ENCODE peak calls at places on chromosome 22, in ten cellular contexts. U is Caco-2, A is cardiac muscle cell, S is breast epithelium, O is lower lobe of right lung, M is GM23248, P is IMR-90, L is endodermal cell, N is psoas muscle, Y is NT2/D1. V is an unnamed sample. For H3K9me3, the result is how much of the 10 kb centered on the place peaks cover.

GRCh38 chr22:45600791-45601730 is 70.6 kb upstream of the ATXN10 start:
- DNase-seq in U (no peak), A (peak), S (no peak), O (peak), M (peak), P (peak), L (no peak), N (no peak), Y (no peak), V (no peak)

GRCh38 chr22:37765953-37766566 is 41.7 kb upstream of the GCAT start:
- DNase-seq in U (no peak), A (no peak), S (no peak), O (no peak), M (no peak), P (no peak), L (no peak), N (no peak), Y (no peak), V (no peak)

GRCh38 chr22:43528601-43529360 is 117.0 kb downstream of the MPPED1 start:
- DNase-seq in U (no peak), A (no peak), S (no peak), O (no peak), M (no peak), P (no peak), L (no peak), N (no peak), Y (no peak), V (no peak)

GRCh38 chr22:24772493-24773220 is 1.9 kb downstream of the PIWIL3 start:
- DNase-seq in U (peak), A (peak), S (no peak), O (no peak), M (peak), P (peak), L (peak), N (no peak), Y (peak), V (no peak)

GRCh38 chr22:23382796-23383195 is 197.3 kb downstream of the IGLL1 start:
- DNase-seq in U (no peak), A (no peak), S (no peak), O (no peak), M (no peak), P (no peak), L (no peak), N (no peak), Y (no peak), V (peak)

GRCh38 chr22:23613193-23613973 is 18.7 kb downstream of the DRICH1 start:
- DNase-seq in U (no peak), A (peak), S (no peak), O (no peak), M (peak), P (peak), L (no peak), N (no peak), Y (no peak), V (peak)

GRCh38 chr22:24069721-24070120 is 58.6 kb downstream of the CABIN1 start:
- DNase-seq in U (no peak), A (no peak), S (no peak), O (no peak), M (no peak), P (no peak), L (no peak), N (no peak), Y (no peak), V (peak)

GRCh38 chr22:22974795-22975580 is 87.4 kb downstream of the IGLL5 start:
- DNase-seq in U (no peak), A (no peak), S (no peak), O (no peak), M (no peak), P (no peak), L (no peak), N (no peak), Y (no peak), V (no peak)

GRCh38 chr22:36052505-36052941 is 23.9 kb upstream of the RBFOX2 start:
- DNase-seq in U (peak), A (no peak), S (no peak), O (no peak), M (peak), P (peak), L (peak), N (no peak), Y (no peak), V (no peak)

GRCh38 chr22:26674211-26675190 is 17.1 kb downstream of the MIAT start:
- DNase-seq in U (no peak), A (no peak), S (no peak), O (no peak), M (no peak), P (no peak), L (no peak), N (no peak), Y (no peak), V (no peak)

GRCh38 chr22:33389927-33390326 is 331.7 kb upstream of the SYN3 start:
- DNase-seq in U (no peak), A (peak), S (no peak), O (no peak), M (no peak), P (peak), L (no peak), N (no peak), Y (no peak), V (no peak)

GRCh38 chr22:40128989-40129388 is 48.7 kb upstream of the TNRC6B start:
- DNase-seq in U (no peak), A (no peak), S (no peak), O (no peak), M (no peak), P (no peak), L (no peak), N (no peak), Y (no peak), V (no peak)

GRCh38 chr22:45306139-45306538 is 3.6 kb upstream of the FAM118A start:
- DNase-seq in U (no peak), A (no peak), S (no peak), O (no peak), M (no peak), P (no peak), L (no peak), N (no peak), Y (no peak), V (no peak)

GRCh38 chr22:26768986-26769385 is 111.6 kb downstream of the MIAT start:
- DNase-seq in U (no peak), A (peak), S (no peak), O (no peak), M (peak), P (no peak), L (no peak), N (no peak), Y (no peak), V (no peak)

GRCh38 chr22:23984430-23984829 is 4.5 kb downstream of the GSTT2 start:
- DNase-seq in U (peak), A (peak), S (no peak), O (no peak), M (peak), P (peak), L (no peak), N (no peak), Y (peak), V (no peak)

GRCh38 chr22:20215742-20216141 is 52.4 kb downstream of the RTN4R start:
- DNase-seq in U (no peak), A (no peak), S (no peak), O (no peak), M (no peak), P (no peak), L (no peak), N (no peak), Y (no peak), V (no peak)

DNA sequence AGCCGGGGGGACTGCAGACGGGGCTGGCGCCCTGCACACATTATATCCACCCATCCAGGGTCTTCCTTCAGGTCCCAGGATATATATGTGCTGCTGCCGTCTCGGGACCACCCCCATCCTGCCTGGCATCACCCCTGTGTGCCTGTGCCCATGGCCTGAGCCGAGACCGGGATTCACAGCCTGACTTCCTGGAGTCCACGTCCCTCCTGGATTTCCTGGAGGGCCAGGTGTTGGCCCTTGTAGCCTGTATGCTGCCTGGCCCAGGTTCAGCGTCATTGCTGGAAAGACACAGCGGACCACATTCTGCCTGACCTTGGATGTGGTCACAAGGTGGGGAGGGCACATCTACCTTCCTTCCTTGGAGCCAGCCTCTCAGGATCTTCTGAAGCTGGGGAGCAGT is 551.1 kb downstream of the BRD1 start:
- DNase-seq in U (no peak), A (no peak), S (no peak), O (no peak), M (no peak), P (no peak), L (no peak), N (no peak), Y (no peak), V (no peak)
- H3K9me3 ChIP-seq in U (under half), A (under half), S (under half), O (under half), M (under half), P (under half), L (under half), N (under half), Y (under half), V (under half)

DNA sequence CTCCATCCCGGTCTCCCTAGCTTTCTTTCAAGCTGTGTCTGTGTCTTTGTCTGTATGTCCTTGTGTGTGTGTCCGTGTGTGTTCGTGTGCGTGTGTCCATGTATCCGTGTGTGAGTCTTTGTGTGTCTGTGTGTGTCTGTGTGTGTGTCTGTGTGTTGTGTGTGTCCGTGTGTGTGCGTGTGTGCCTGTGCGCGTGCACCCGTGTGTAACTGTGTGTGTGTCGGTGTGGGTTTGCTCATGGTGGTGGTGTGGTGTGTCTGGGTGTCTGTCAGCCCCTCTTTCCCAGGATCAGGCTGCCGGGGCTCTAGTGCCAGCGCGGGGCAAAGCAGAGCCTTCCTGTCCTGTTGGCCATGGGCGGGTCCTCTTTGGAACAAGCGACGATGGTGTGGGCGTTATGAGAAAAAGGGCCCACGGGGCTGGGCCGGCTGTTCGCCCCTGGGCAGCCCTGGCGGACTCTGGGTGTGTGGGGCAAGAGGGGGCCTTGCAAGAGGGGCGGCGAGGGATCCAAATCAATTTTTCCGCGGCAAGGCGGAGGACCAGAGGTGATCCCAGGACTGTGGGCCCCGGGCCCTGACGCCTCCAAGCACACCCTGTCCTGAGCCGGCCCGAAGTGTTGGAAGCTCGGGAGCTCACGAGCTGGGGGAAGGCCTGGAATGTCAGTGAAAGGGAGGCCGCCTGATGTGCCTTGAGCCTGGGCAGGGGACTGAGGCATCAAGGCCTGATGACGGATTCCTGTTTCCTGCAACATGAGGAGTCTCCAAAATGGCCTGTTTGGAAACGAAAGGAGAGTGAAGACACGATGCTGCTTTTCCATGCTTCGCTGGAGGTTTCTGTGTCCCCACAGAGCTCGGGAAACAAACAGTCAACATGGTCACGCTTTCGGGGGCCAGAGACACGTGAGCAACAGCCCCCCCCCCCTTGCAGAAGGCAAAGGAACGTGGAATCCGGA is 3929.2 kb upstream of the OR11H1 start:
- DNase-seq in U (no peak), A (no peak), S (no peak), O (no peak), M (no peak), P (no peak), L (no peak), N (no peak), Y (no peak), V (no peak)
- H3K9me3 ChIP-seq in U (under half), A (under half), S (under half), O (under half), M (under half), P (under half), L (under half), N (under half), Y (under half), V (under half)

DNA sequence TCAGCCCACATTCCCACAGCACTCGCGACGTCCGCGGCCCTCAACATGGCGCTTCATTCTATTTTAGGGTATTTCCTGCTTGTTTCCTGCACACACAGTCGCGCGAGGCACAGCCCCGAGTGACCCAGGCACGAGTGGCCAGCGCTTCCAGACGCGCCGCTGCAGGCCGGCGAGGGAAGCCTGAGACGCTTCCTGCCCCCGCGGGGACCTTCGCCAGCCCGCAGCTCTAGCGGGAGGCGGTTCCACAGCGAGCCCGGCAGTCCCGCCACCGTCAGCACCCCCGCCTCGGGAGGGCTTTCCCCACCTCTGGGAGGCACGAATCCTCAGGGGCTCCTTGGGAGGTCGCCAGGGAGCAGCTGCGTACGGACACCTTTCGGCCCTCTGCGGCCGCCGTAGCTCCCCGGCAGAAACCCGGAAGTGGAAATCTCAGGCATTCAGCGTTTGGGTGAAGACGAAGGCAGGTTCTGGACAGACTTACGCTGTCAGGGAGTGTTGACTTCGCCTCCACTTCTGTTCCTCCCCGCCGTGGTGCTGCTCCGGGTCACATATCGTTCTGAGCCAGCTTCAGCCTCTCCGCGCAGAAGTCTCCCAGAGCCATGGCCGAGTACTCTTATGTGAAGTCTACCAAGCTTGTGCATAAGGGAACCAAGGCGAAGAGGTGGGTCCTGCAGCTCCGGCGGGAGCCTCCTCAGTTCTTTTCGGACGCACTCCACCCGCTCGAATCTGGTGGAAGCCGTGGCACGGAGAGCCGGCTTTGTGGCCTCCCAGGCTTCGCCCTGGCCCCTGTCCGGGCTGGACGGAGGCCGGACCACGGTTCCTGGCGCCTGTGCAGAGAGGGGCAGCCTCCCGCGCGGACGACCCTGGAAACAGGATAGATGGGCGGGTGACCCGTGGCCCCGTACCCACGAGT is 2925.9 kb upstream of the OR11H1 start:
- DNase-seq in U (no peak), A (no peak), S (no peak), O (peak), M (no peak), P (no peak), L (no peak), N (no peak), Y (peak), V (peak)
- H3K9me3 ChIP-seq in U (under half), A (under half), S (under half), O (under half), M (under half), P (under half), L (half or more), N (under half), Y (under half), V (under half)

DNA sequence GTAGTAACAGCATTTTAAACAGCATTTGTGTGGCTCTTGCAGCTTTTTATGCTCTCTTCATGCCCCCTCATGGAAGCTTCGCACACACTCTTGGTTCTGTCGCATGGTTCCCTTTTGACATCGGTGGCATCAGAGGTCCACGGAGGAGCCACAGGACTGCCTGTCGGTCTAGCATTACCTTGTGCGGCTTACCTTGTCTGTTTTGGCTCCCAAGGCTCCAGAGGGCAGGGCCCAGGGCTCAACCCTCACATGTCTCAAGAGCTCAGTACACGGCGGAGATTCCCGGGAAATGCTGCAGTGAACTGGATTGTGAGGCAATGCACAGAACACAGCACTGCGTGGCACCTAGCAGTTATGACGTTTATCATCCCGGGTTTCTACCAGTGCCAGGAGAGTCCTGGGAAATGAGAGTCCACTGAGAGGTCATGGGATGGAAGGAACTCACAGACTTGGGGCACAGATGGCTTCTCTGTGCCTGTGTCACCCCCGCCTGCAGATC is 1015.8 kb downstream of the TBC1D22A start:
- DNase-seq in U (no peak), A (no peak), S (no peak), O (no peak), M (no peak), P (no peak), L (no peak), N (no peak), Y (no peak), V (no peak)
- H3K9me3 ChIP-seq in U (under half), A (under half), S (under half), O (under half), M (under half), P (under half), L (under half), N (under half), Y (under half), V (under half)

DNA sequence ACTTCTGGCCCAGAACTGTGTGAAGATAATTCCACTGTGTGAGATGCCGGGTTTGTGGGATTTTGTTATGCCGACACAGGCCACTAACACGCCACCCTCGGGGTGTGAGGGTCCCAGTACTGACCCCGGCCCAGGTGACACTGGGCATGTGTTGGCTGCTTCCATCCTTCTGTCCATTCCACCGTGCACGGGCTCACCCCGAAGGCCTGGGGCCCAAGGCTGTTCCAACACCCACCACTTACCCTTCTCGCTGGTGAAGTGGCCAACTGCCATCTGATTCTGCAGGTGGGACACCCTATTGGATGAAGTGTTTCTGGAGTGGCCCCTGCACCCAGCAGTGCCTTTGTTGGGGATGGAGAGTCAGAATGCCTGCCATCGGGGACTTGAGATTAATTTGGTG is 1307.5 kb downstream of the BRD1 start:
- DNase-seq in U (no peak), A (no peak), S (no peak), O (no peak), M (no peak), P (no peak), L (no peak), N (no peak), Y (no peak), V (no peak)
- H3K9me3 ChIP-seq in U (under half), A (under half), S (under half), O (under half), M (under half), P (half or more), L (under half), N (under half), Y (under half), V (under half)

GRCh38 chr22:49040754-49041467 is 786.8 kb downstream of the BRD1 start:
- DNase-seq in U (no peak), A (no peak), S (no peak), O (no peak), M (no peak), P (no peak), L (no peak), N (no peak), Y (no peak), V (no peak)

GRCh38 chr22:49042066-49042465 is 785.6 kb downstream of the BRD1 start:
- DNase-seq in U (no peak), A (no peak), S (no peak), O (no peak), M (no peak), P (no peak), L (no peak), N (no peak), Y (no peak), V (no peak)

GRCh38 chr22:49037701-49038245 is 789.9 kb downstream of the BRD1 start:
- DNase-seq in U (no peak), A (no peak), S (no peak), O (no peak), M (no peak), P (no peak), L (no peak), N (no peak), Y (no peak), V (no peak)

GRCh38 chr22:49040111-49040510 is 787.6 kb downstream of the BRD1 start:
- DNase-seq in U (no peak), A (no peak), S (no peak), O (no peak), M (no peak), P (no peak), L (no peak), N (no peak), Y (no peak), V (no peak)

DNA sequence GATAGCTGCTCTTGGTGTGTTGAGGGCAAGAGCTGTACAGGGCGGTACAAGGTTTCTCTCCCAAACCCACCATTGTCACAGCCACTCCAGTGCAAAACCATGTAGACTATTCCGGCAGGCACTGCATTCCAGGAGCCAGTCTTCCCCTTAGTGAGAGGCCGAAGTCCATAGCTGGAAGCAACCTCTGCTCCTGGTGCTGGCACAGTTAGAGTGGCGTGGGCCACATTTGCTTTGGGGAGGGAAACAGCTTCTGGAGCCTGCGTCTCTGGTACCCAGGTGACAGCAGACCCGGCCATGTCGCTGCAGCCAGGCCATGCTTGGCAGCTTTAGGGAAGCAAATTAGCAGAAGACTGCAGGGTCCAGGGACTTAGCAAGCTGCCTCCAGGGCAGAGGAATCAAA is 788.0 kb downstream of the BRD1 start:
- DNase-seq in U (no peak), A (no peak), S (no peak), O (no peak), M (no peak), P (no peak), L (no peak), N (no peak), Y (no peak), V (no peak)
- H3K9me3 ChIP-seq in U (under half), A (under half), S (under half), O (under half), M (under half), P (half or more), L (under half), N (under half), Y (under half), V (under half)

DNA sequence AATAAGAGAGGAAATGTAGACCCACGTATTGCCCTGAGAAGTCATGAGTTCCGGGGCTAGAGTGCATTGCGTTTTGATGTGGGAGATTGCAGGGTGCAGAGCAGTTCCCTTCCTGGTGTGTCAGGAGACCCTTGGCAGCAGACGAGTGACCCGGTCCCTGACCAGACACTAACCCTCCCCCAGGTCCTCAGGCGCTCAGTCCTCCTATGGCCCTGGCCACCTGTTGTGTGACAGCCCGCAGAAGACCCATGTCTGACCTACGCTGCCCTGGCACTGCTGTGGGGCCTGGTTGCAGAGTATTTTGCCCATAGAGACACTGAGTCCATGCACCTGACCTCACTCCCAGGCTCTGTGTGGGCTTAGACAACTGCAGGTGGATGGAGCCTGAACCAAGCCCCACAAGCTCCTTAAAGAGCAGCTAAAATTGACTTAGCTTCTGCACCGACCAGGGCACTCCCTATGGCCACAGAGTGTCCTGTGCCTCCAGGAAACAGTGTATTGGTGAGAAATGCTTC is 833.8 kb downstream of the TBC1D22A start:
- DNase-seq in U (no peak), A (no peak), S (no peak), O (no peak), M (no peak), P (no peak), L (no peak), N (no peak), Y (no peak), V (peak)
- H3K9me3 ChIP-seq in U (under half), A (under half), S (under half), O (under half), M (under half), P (under half), L (under half), N (under half), Y (under half), V (under half)

V was measured in ascending aorta.